ENCODE peak calls at places on chromosomes 5 and 9, in seven cellular contexts. S is CD8-positive, alpha-beta memory T cell; G is hepatocyte; I is cardiac muscle cell; B is endodermal cell; O is H9; C is coronary artery. X is an unnamed sample.

GRCh38 chr5:154313360-154314017 is 123.0 kb downstream of the GALNT10 start:
- DNase-seq in S (no peak), G (no peak), I (no peak), B (no peak), O (no peak), C (no peak), X (no peak)

GRCh38 chr5:159049844-159050318 is 49.8 kb downstream of the EBF1 start:
- DNase-seq in S (no peak), G (peak), I (peak), B (no peak), O (no peak), C (no peak), X (no peak)

GRCh38 chr9:107480386-107480789 is 9.2 kb downstream of the KLF4 start:
- DNase-seq in S (no peak), G (peak), I (peak), B (no peak), O (no peak), C (no peak), X (no peak)

GRCh38 chr9:122402403-122403268 is 31.8 kb downstream of the PTGS1 start:
- DNase-seq in S (no peak), G (peak), I (peak), B (no peak), O (no peak), C (no peak), X (no peak)

GRCh38 chr5:2751592-2752021 is at the start of gene IRX2:
- DNase-seq in S (no peak), G (peak), I (peak), B (peak), O (peak), C (peak), X (no peak)

GRCh38 chr9:90025816-90026215 is 421.0 kb downstream of the GADD45G start:
- DNase-seq in S (no peak), G (peak), I (no peak), B (no peak), O (no peak), C (no peak), X (no peak)

GRCh38 chr5:179816401-179817070 is 4.2 kb upstream of the SQSTM1 start:
- DNase-seq in S (no peak), G (peak), I (no peak), B (no peak), O (no peak), C (no peak), X (no peak)

GRCh38 chr5:104189909-104190308 is 627.3 kb upstream of the NUDT12 start:
- DNase-seq in S (no peak), G (no peak), I (peak), B (no peak), O (no peak), C (no peak), X (no peak)

GRCh38 chr5:137344723-137345322 is 154.3 kb downstream of the SPOCK1 start:
- DNase-seq in S (no peak), G (peak), I (peak), B (peak), O (peak), C (no peak), X (peak)

GRCh38 chr9:129301941-129302340 is 123.9 kb upstream of the IER5L start:
- DNase-seq in S (no peak), G (no peak), I (no peak), B (no peak), O (no peak), C (no peak), X (no peak)

GRCh38 chr5:126920291-126920690 is 110.1 kb downstream of the MARCHF3 start:
- DNase-seq in S (no peak), G (no peak), I (peak), B (no peak), O (no peak), C (no peak), X (no peak)

GRCh38 chr5:141881886-141882285 is 3.7 kb upstream of the PCDH1 start:
- DNase-seq in S (no peak), G (peak), I (no peak), B (no peak), O (peak), C (no peak), X (no peak)

GRCh38 chr9:105275938-105276337 is 31.5 kb downstream of the SLC44A1 start:
- DNase-seq in S (no peak), G (no peak), I (no peak), B (no peak), O (no peak), C (no peak), X (no peak)

GRCh38 chr5:65926276-65926761 is at the start of gene ERBIN:
- DNase-seq in S (peak), G (peak), I (peak), B (no peak), O (peak), C (peak), X (peak)

GRCh38 chr5:76641514-76642120 is 18.4 kb upstream of the F2RL2 start:
- DNase-seq in S (peak), G (peak), I (peak), B (peak), O (peak), C (no peak), X (no peak)

GRCh38 chr5:171494452-171495121 is 75.1 kb downstream of the FGF18 start:
- DNase-seq in S (no peak), G (peak), I (peak), B (peak), O (peak), C (peak), X (no peak)

GRCh38 chr9:112925058-112925641 is 34.5 kb upstream of the SLC46A2 start:
- DNase-seq in S (no peak), G (peak), I (peak), B (peak), O (peak), C (no peak), X (no peak)

GRCh38 chr9:1979815-1980367 is 35.3 kb upstream of the SMARCA2 start:
- DNase-seq in S (no peak), G (peak), I (peak), B (no peak), O (no peak), C (no peak), X (no peak)

GRCh38 chr5:139650689-139651501 is 2.7 kb downstream of the CXXC5 start:
- DNase-seq in S (no peak), G (peak), I (no peak), B (peak), O (peak), C (no peak), X (peak)

GRCh38 chr9:91407580-91408275 is 15.9 kb downstream of the NFIL3 start:
- DNase-seq in S (no peak), G (no peak), I (no peak), B (no peak), O (no peak), C (no peak), X (no peak)

GRCh38 chr9:132894857-132895846 is 16.5 kb downstream of the SPACA9 start:
- DNase-seq in S (no peak), G (no peak), I (no peak), B (no peak), O (no peak), C (peak), X (no peak)

GRCh38 chr5:76983468-76983867 is 30.6 kb downstream of the CRHBP start:
- DNase-seq in S (no peak), G (no peak), I (peak), B (no peak), O (no peak), C (no peak), X (no peak)

GRCh38 chr5:108743344-108743743 is 4.4 kb upstream of the FER start:
- DNase-seq in S (no peak), G (no peak), I (peak), B (no peak), O (no peak), C (no peak), X (no peak)

GRCh38 chr5:140118294-140118936 is 4.5 kb downstream of the PURA start:
- DNase-seq in S (no peak), G (no peak), I (no peak), B (no peak), O (no peak), C (no peak), X (no peak)

GRCh38 chr5:51302358-51302757 is 80.9 kb upstream of the ISL1 start:
- DNase-seq in S (no peak), G (peak), I (no peak), B (no peak), O (no peak), C (no peak), X (no peak)

GRCh38 chr9:112881366-112881765 is 9.3 kb downstream of the SLC46A2 start:
- DNase-seq in S (no peak), G (no peak), I (peak), B (no peak), O (no peak), C (no peak), X (no peak)

GRCh38 chr9:122225323-122226141 is 3.2 kb downstream of the LHX6 start:
- DNase-seq in S (no peak), G (no peak), I (no peak), B (no peak), O (no peak), C (no peak), X (no peak)

GRCh38 chr9:15965246-15965745 is 412.5 kb downstream of the CCDC171 start:
- DNase-seq in S (no peak), G (no peak), I (peak), B (no peak), O (no peak), C (no peak), X (no peak)

GRCh38 chr9:89564257-89564878 is 40.4 kb upstream of the GADD45G start:
- DNase-seq in S (no peak), G (peak), I (peak), B (peak), O (peak), C (no peak), X (no peak)

GRCh38 chr9:137138058-137138697 is 776 bp upstream of the GRIN1 start:
- DNase-seq in S (no peak), G (no peak), I (no peak), B (peak), O (peak), C (no peak), X (peak)

GRCh38 chr5:153489611-153490010 is 859 bp upstream of the GRIA1 start:
- DNase-seq in S (no peak), G (no peak), I (no peak), B (no peak), O (no peak), C (no peak), X (no peak)

GRCh38 chr9:115673599-115673998 is 480.0 kb upstream of the PAPPA start:
- DNase-seq in S (no peak), G (no peak), I (peak), B (no peak), O (no peak), C (no peak), X (no peak)

GRCh38 chr5:78506296-78507049 is 142.1 kb downstream of the LHFPL2 start:
- DNase-seq in S (no peak), G (no peak), I (no peak), B (peak), O (no peak), C (no peak), X (peak)

GRCh38 chr5:78507531-78507930 is 141.0 kb downstream of the LHFPL2 start:
- DNase-seq in S (no peak), G (no peak), I (no peak), B (no peak), O (no peak), C (no peak), X (no peak)

GRCh38 chr5:78509884-78510769 is 138.4 kb downstream of the LHFPL2 start:
- DNase-seq in S (peak), G (peak), I (peak), B (peak), O (peak), C (peak), X (peak)

GRCh38 chr5:78509145-78509865 is 139.3 kb downstream of the LHFPL2 start:
- DNase-seq in S (peak), G (no peak), I (no peak), B (no peak), O (no peak), C (no peak), X (peak)

DNA sequence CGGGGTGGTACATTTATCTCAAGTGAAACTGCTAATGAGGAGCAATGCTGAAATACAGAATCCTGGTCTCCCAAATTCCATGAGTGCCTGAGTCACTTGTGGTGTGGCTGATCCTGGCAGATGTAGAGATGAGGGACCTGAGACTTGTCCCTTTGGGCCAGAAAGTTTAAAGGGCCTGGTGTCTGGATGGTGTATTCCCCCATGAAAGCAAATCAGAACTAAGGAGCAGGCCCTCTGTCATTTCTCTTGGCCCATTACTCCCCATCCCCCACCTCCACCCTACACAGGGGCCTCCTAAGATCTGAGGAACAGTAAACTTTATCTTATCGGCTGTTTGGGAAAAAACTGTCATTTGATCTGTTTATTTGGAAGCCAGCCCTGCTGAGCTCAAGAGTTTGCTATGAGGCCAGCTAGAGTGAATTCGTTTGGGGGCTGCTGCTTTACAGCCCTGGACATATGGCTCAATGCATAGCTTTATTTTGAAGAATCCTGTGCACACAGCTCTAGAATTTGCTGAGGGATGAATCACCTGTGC is 140.3 kb downstream of the LHFPL2 start:
- DNase-seq in S (no peak), G (peak), I (peak), B (no peak), O (no peak), C (no peak), X (no peak)
- H3K27ac ChIP-seq in S (no peak), G (peak), I (peak), B (no peak), O (no peak), C (peak), X (peak)

GRCh38 chr9:110095776-110096175 is 112.2 kb downstream of the C9orf152 start:
- DNase-seq in S (no peak), G (no peak), I (peak), B (no peak), O (no peak), C (no peak), X (no peak)

GRCh38 chr9:110092792-110093191 is 115.2 kb downstream of the C9orf152 start:
- DNase-seq in S (no peak), G (no peak), I (no peak), B (no peak), O (no peak), C (no peak), X (no peak)

GRCh38 chr9:110093417-110093816 is 114.5 kb downstream of the C9orf152 start:
- DNase-seq in S (no peak), G (no peak), I (no peak), B (no peak), O (no peak), C (no peak), X (no peak)

GRCh38 chr9:110095238-110095637 is 112.7 kb downstream of the C9orf152 start:
- DNase-seq in S (no peak), G (no peak), I (peak), B (no peak), O (no peak), C (no peak), X (no peak)

GRCh38 chr9:110093871-110094270 is 114.1 kb downstream of the C9orf152 start:
- DNase-seq in S (no peak), G (no peak), I (no peak), B (no peak), O (no peak), C (no peak), X (no peak)
- H3K27ac ChIP-seq in S (no peak), G (no peak), I (peak), B (no peak), O (no peak), C (no peak), X (no peak)

DNA sequence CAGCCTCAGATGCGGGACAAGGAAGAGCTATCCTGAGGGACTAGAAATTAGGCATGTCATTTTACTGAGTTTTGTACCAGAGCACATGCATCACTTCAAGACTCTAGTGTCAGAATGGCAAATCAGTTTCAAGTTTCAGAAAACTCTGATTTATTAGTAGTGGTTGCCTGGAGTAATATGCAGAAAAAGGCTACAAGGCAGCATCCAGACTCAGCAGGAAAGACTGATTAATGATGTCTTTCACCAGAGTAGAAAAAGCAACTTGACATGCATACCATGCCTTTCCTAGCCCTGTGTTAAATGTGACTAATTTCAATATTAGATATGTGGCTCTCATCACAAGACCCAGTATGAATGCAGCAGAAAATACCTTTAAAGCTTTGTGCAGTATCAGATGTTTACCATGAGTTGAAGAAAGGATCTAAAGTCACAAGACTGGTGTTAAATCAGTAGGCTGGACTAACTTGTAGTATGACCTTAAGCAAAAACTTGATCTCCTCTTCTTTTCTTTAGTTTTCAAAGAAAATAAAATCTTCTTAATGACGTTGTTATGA is 1251.2 kb upstream of the C9orf72 start:
- DNase-seq in S (no peak), G (no peak), I (no peak), B (no peak), O (no peak), C (no peak), X (no peak)
- H3K27ac ChIP-seq in S (no peak), G (no peak), I (no peak), B (no peak), O (no peak), C (no peak), X (no peak)

GRCh38 chr5:124677999-124678385 is 68.4 kb downstream of the ZNF608 start:
- DNase-seq in S (no peak), G (no peak), I (no peak), B (no peak), O (no peak), C (no peak), X (no peak)
- H3K27ac ChIP-seq in S (no peak), G (peak), I (peak), B (no peak), O (no peak), C (peak), X (no peak)

GRCh38 chr5:169415351-169415750 is 114.4 kb upstream of the SLIT3 start:
- DNase-seq in S (no peak), G (no peak), I (no peak), B (peak), O (no peak), C (no peak), X (no peak)
- H3K27ac ChIP-seq in S (no peak), G (no peak), I (no peak), B (no peak), O (no peak), C (no peak), X (no peak)